ENCODE peak calls at places on chromosomes 2 and 18, in five cellular contexts. K is MM.1S, F is GM23338, X is GM23248, Q is PC-9. P is an unnamed sample. For H3F3A, the result is how much of the 10 kb centered on the place peaks cover.

GRCh38 chr2:219369447-219369861 is 18.3 kb downstream of the DNPEP start:
- DNase-seq in K (no peak), F (no peak), X (peak), Q (no peak), P (peak)

GRCh38 chr2:119486886-119487285 is 37.4 kb downstream of the SCTR start:
- DNase-seq in K (no peak), F (no peak), X (peak), Q (no peak), P (no peak)

GRCh38 chr18:57544958-57545661 is 41.4 kb downstream of the FECH start:
- DNase-seq in K (peak), F (no peak), X (no peak), Q (no peak), P (no peak)

GRCh38 chr2:207107120-207107519 is 58.6 kb downstream of the KLF7 start:
- DNase-seq in K (no peak), F (no peak), X (no peak), Q (no peak), P (no peak)

GRCh38 chr2:189599245-189599644 is 18.7 kb upstream of the SLC40A1 start:
- DNase-seq in K (no peak), F (no peak), X (no peak), Q (no peak), P (no peak)

GRCh38 chr2:102848366-102848839 is 86.6 kb downstream of the TMEM182 start:
- DNase-seq in K (no peak), F (peak), X (peak), Q (peak), P (peak)

GRCh38 chr2:239396881-239397681 is 3.7 kb downstream of the HDAC4 start:
- DNase-seq in K (no peak), F (peak), X (no peak), Q (no peak), P (no peak)

GRCh38 chr2:85852979-85853498 is 35.8 kb downstream of the ST3GAL5 start:
- DNase-seq in K (no peak), F (no peak), X (peak), Q (no peak), P (no peak)

DNA sequence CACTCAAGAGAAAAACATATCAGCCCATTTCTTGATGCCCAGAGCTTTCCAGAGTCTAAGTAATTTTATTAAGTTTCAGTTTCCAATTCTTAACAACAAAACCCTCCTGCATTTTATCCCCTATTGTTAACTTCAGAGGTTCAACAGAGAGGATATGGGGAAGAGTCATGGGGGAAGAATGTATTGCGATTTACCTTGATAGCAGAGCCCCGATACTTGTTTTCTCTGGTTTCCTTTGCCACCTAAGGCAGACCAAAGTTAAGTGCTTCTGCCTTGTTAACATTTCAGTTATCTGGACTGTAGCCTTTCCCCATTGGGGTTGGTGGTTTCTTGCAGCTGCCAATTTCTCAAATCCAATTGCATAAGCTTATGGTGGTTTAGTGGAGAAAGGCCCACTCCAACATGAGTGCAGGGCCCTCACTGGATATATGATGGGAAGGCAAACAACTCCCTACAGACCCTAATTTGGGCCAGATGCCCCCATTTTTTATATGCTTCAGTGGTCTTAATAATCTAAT is 82.0 kb upstream of the ITGB6 start:
- DNase-seq in K (peak), F (no peak), X (no peak), Q (no peak), P (no peak)
- H3F3A ChIP-seq in K (under half), F (under half), X (half or more), Q (under half), P (under half)

GRCh38 chr2:222289280-222290250 is 9.2 kb downstream of the PAX3 start:
- DNase-seq in K (no peak), F (peak), X (no peak), Q (no peak), P (no peak)
- H3F3A ChIP-seq in K (under half), F (under half), X (under half), Q (under half), P (under half)

DNA sequence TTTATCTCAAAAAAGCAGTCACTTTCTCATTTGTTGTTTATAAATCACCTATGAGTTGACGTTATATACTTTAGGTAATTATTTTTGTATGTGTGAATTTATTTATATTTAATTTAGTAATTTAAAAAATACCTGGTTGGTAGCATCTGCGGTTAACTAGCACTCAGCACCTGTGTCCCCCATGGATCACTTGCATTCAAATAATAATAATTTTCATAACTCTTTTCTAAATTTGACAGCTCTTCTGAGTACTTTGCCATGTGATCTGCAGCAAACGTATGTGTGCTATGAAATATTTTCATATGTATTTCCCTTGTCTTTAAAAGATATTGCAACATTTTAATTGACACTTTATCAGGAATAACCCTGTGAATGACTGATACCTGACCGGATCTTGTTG is 88.1 kb downstream of the CMPK2 start:
- DNase-seq in K (no peak), F (no peak), X (no peak), Q (no peak), P (no peak)
- H3F3A ChIP-seq in K (under half), F (under half), X (under half), Q (under half), P (under half)

GRCh38 chr2:36373149-36373880 is 17.7 kb downstream of the CRIM1 start:
- DNase-seq in K (no peak), F (no peak), X (peak), Q (peak), P (peak)
- H3F3A ChIP-seq in K (under half), F (under half), X (half or more), Q (half or more), P (under half)

GRCh38 chr2:196163285-196163684 is 8.1 kb downstream of the STK17B start:
- DNase-seq in K (no peak), F (no peak), X (no peak), Q (no peak), P (no peak)

GRCh38 chr2:196160101-196160500 is 11.3 kb downstream of the STK17B start:
- DNase-seq in K (peak), F (peak), X (peak), Q (peak), P (peak)

GRCh38 chr2:196165016-196165415 is 6.4 kb downstream of the STK17B start:
- DNase-seq in K (no peak), F (peak), X (no peak), Q (no peak), P (no peak)

GRCh38 chr2:196160966-196161365 is 10.4 kb downstream of the STK17B start:
- DNase-seq in K (no peak), F (no peak), X (no peak), Q (no peak), P (no peak)

DNA sequence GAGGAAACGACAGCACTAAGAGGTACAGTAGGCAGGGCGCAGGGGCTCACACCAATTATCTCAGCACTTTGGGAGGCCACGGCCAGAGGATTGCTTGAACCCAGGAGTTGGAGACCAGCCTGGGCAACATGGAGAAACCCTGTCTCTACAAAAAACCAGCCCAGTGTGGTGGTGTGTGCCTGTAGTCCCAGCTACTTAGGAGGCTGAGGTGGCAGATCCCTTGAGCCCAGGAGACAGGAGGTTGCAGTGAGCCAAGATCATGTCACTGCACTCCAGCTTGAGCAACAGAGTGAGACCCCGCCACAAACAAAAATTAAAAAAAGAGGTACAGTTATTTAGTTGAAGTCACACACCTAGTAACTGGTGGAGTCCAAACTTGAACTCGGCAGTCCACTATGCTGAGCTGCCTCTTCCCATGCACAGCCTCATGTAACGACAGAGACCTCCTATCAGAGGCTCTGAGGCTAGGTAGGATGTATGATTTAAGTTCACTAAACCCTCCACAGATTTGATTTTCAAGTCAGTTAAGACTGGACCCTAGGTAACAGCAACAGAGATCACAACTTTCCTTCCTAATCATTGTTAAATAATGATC is 8.7 kb downstream of the STK17B start:
- DNase-seq in K (no peak), F (no peak), X (no peak), Q (no peak), P (no peak)
- H3F3A ChIP-seq in K (half or more), F (under half), X (under half), Q (under half), P (under half)

DNA sequence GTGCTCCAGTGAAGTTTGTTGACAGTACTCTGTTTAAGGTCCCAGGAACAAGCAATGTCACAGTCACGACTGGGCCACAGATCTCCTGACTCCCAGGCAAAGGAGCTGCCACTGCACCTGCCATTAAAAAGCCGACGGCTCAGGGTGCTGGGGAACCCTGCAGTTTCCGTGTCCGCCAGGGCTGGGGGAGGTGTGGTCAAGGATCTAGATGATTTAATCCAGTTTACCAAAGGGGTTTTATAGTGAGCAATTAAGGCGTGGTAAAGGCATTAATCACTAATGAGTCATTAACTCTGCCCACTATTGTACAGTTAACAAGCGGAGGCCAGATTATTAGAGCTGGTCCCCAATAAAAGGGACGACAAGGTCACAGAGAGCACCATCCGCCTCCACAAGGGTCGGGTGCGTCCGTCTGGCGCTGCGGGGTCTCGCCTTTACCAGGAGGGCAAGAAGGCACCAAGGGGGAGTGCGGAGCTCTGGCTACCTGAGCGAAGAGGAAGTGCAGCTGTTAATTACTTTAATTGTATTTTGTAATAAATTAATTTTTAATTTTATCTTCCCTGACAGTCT is 9.6 kb downstream of the RAX start:
- DNase-seq in K (no peak), F (no peak), X (no peak), Q (no peak), P (peak)
- H3F3A ChIP-seq in K (under half), F (under half), X (under half), Q (under half), P (under half)

GRCh38 chr2:42928161-42928691 is 135.8 kb upstream of the HAAO start:
- DNase-seq in K (no peak), F (no peak), X (no peak), Q (no peak), P (no peak)

GRCh38 chr2:42929985-42930581 is 137.7 kb upstream of the HAAO start:
- DNase-seq in K (no peak), F (peak), X (peak), Q (no peak), P (no peak)

GRCh38 chr2:42928692-42929576 is 136.6 kb upstream of the HAAO start:
- DNase-seq in K (no peak), F (peak), X (peak), Q (no peak), P (peak)

GRCh38 chr2:42931147-42931817 is 138.9 kb upstream of the HAAO start:
- DNase-seq in K (no peak), F (peak), X (peak), Q (no peak), P (no peak)

GRCh38 chr2:42929577-42929984 is 137.2 kb upstream of the HAAO start:
- DNase-seq in K (no peak), F (no peak), X (no peak), Q (no peak), P (no peak)
- H3F3A ChIP-seq in K (under half), F (under half), X (under half), Q (under half), P (under half)

GRCh38 chr2:203811491-203812221 is 55.9 kb upstream of the CTLA4 start:
- DNase-seq in K (peak), F (no peak), X (peak), Q (peak), P (peak)

GRCh38 chr2:203808041-203808750 is 59.4 kb upstream of the CTLA4 start:
- DNase-seq in K (no peak), F (peak), X (peak), Q (peak), P (peak)

GRCh38 chr2:203809991-203810510 is 57.5 kb upstream of the CTLA4 start:
- DNase-seq in K (no peak), F (no peak), X (peak), Q (no peak), P (no peak)

GRCh38 chr2:203812294-203813221 is 55.0 kb upstream of the CTLA4 start:
- DNase-seq in K (no peak), F (no peak), X (no peak), Q (no peak), P (no peak)

DNA sequence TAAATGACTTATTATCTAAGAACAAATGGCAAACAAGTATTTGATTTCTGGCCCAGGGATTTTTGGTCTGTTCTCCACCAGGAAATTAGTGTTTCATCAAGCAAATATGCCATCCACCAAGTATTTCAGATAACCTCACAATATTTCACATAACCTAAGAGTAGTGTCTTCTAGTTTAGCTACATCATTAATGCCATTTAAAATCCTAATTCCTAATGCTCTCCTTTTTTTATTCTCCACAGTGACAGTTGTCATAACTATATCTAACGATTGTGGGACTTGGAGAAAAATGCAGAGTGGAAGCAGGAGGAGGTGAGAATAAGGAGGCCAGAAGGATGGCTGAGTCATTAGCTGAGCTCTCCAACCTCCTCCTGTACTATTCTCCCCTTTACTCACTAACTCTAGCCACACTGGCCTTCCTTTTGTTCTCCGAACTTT is 58.5 kb upstream of the CTLA4 start:
- DNase-seq in K (no peak), F (no peak), X (peak), Q (no peak), P (no peak)
- H3F3A ChIP-seq in K (under half), F (under half), X (half or more), Q (under half), P (under half)

DNA sequence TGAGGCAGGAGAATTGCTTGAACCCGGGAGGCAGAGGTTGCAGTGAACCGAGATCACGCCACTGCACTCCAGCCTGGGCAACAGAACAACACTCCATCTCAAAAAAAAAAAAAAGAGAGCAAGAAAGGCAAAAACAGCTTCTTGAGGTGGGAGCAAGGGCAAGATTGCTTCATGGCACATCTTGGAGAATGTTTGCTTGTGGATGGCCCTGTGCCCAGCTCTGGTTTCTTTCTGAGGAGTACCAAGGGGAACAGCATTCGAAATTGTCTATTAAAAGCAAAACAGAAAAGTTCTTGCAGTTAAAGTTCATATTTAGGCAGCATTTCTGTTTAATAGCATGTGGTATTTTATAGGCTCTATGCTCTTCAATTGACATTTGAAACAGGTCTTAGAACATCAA is 154.5 kb downstream of the UXS1 start:
- DNase-seq in K (no peak), F (no peak), X (no peak), Q (no peak), P (no peak)
- H3F3A ChIP-seq in K (under half), F (under half), X (under half), Q (under half), P (under half)

GRCh38 chr2:61451178-61451577 is 19.7 kb downstream of the USP34 start:
- DNase-seq in K (no peak), F (no peak), X (no peak), Q (no peak), P (no peak)

GRCh38 chr2:61452392-61452791 is 18.5 kb downstream of the USP34 start:
- DNase-seq in K (no peak), F (no peak), X (no peak), Q (no peak), P (no peak)

GRCh38 chr2:61448229-61448628 is 22.7 kb downstream of the USP34 start:
- DNase-seq in K (no peak), F (no peak), X (no peak), Q (no peak), P (no peak)

GRCh38 chr2:61454383-61454782 is 16.5 kb downstream of the USP34 start:
- DNase-seq in K (no peak), F (no peak), X (no peak), Q (no peak), P (no peak)

GRCh38 chr2:61450144-61450543 is 20.7 kb downstream of the USP34 start:
- DNase-seq in K (no peak), F (no peak), X (no peak), Q (no peak), P (no peak)
- H3F3A ChIP-seq in K (under half), F (under half), X (under half), Q (under half), P (under half)